ENCODE peak calls at places on chromosomes 6 and 20, in five cellular contexts. C, F, J, X and W are unnamed samples.

GRCh38 chr20:43925215-43925614 is 10.6 kb downstream of the TOX2 start:
- DNase-seq in C (peak; percentile 87), F (peak; percentile 15), J (no peak), X (no peak), W (no peak)

GRCh38 chr20:53763707-53764415 is 170.2 kb upstream of the ZNF217 start:
- DNase-seq in C (no peak), F (no peak), J (no peak), X (no peak), W (no peak)

GRCh38 chr6:26207248-26207801 is 120.1 kb downstream of the HFE start:
- DNase-seq in C (no peak), F (peak; percentile 49), J (no peak), X (peak; percentile 67), W (no peak)

GRCh38 chr6:3159805-3160781 is 2.7 kb upstream of the TUBB2A start:
- DNase-seq in C (peak; percentile 62), F (peak; percentile 69), J (no peak), X (peak; percentile 51), W (no peak)

GRCh38 chr6:27078734-27079357 is 168.7 kb upstream of the PRSS16 start:
- DNase-seq in C (peak; percentile 64), F (peak; percentile 34), J (peak; percentile 21), X (peak; percentile 67), W (peak; percentile 47)

GRCh38 chr6:159800141-159800865 is at the start of gene PNLDC1:
- DNase-seq in C (no peak), F (no peak), J (no peak), X (no peak), W (no peak)

GRCh38 chr20:16241911-16242310 is 331.3 kb downstream of the KIF16B start:
- DNase-seq in C (no peak), F (no peak), J (no peak), X (peak; percentile 40), W (no peak)

GRCh38 chr20:47189060-47189459 is 167.4 kb downstream of the ZMYND8 start:
- DNase-seq in C (no peak), F (no peak), J (no peak), X (no peak), W (no peak)

GRCh38 chr20:4504814-4505213 is 216.9 kb upstream of the PRND start:
- DNase-seq in C (no peak), F (no peak), J (no peak), X (no peak), W (no peak)

GRCh38 chr6:12931639-12932038 is 215.1 kb downstream of the PHACTR1 start:
- DNase-seq in C (no peak), F (no peak), J (no peak), X (no peak), W (no peak)

GRCh38 chr6:132749111-132749510 is 8.6 kb downstream of the VNN2 start:
- DNase-seq in C (no peak), F (no peak), J (no peak), X (no peak), W (no peak)

GRCh38 chr20:62307226-62308101 is 4.7 kb downstream of the ADRM1 start:
- DNase-seq in C (no peak), F (no peak), J (no peak), X (no peak), W (no peak)

GRCh38 chr6:125528614-125529013 is 220.8 kb upstream of the HEY2 start:
- DNase-seq in C (no peak), F (no peak), J (no peak), X (no peak), W (no peak)

GRCh38 chr6:84061174-84061573 is 27.6 kb downstream of the MRAP2 start:
- DNase-seq in C (no peak), F (no peak), J (no peak), X (no peak), W (no peak)

GRCh38 chr6:92341224-92341623 is 1078.1 kb downstream of the EPHA7 start:
- DNase-seq in C (no peak), F (no peak), J (no peak), X (no peak), W (no peak)

GRCh38 chr20:31540406-31540805 is 26.2 kb downstream of the HM13 start:
- DNase-seq in C (no peak), F (no peak), J (no peak), X (no peak), W (no peak)

GRCh38 chr6:168181316-168181715 is 102.3 kb upstream of the FRMD1 start:
- DNase-seq in C (no peak), F (no peak), J (no peak), X (no peak), W (no peak)

GRCh38 chr6:34517966-34518365 is 38.2 kb downstream of the SPDEF start:
- DNase-seq in C (no peak), F (no peak), J (no peak), X (no peak), W (no peak)

GRCh38 chr20:48196006-48196405 is 410.7 kb upstream of the SULF2 start:
- DNase-seq in C (no peak), F (no peak), J (no peak), X (no peak), W (no peak)